ENCODE peak calls at places on chromosomes 12 and 14, in five cellular contexts. One of them, this sample, is unnamed.

GRCh38 chr14:61247935-61248334 is 33.2 kb downstream of the TMEM30B start:
- DNase-seq in CD4-positive, alpha-beta T cell: no peak
- DNase-seq in heart right ventricle: no peak
- DNase-seq in RWPE1: no peak
- DNase-seq in tibial artery: no peak
- DNase-seq in this sample: no peak

GRCh38 chr12:76611533-76611932 is 52.0 kb upstream of the OSBPL8 start:
- DNase-seq in heart right ventricle: no peak
- DNase-seq in tibial artery: no peak
- DNase-seq in RWPE1: peak
- DNase-seq in CD4-positive, alpha-beta T cell: no peak
- DNase-seq in this sample: peak

GRCh38 chr12:57058454-57058853 is 8.5 kb upstream of the MYO1A start:
- DNase-seq in CD4-positive, alpha-beta T cell: no peak
- DNase-seq in RWPE1: no peak
- DNase-seq in heart right ventricle: no peak
- DNase-seq in tibial artery: no peak
- DNase-seq in this sample: no peak

GRCh38 chr12:124599074-124599999 is 31.9 kb upstream of the NCOR2 start:
- DNase-seq in tibial artery: no peak
- DNase-seq in RWPE1: no peak
- DNase-seq in CD4-positive, alpha-beta T cell: no peak
- DNase-seq in heart right ventricle: no peak
- DNase-seq in this sample: peak

GRCh38 chr12:109991586-109991985 is 4.6 kb downstream of the GIT2 start:
- DNase-seq in CD4-positive, alpha-beta T cell: no peak
- DNase-seq in tibial artery: no peak
- DNase-seq in heart right ventricle: no peak
- DNase-seq in RWPE1: no peak
- DNase-seq in this sample: no peak

GRCh38 chr12:116384629-116385485 is 107.4 kb upstream of the MED13L start:
- DNase-seq in heart right ventricle: no peak
- DNase-seq in tibial artery: no peak
- DNase-seq in CD4-positive, alpha-beta T cell: no peak
- DNase-seq in RWPE1: no peak
- DNase-seq in this sample: no peak

GRCh38 chr12:103392722-103393121 is 103.0 kb downstream of the C12orf42 start:
- DNase-seq in CD4-positive, alpha-beta T cell: no peak
- DNase-seq in RWPE1: no peak
- DNase-seq in tibial artery: no peak
- DNase-seq in heart right ventricle: no peak
- DNase-seq in this sample: no peak

GRCh38 chr12:22740656-22741350 is 115.8 kb downstream of the ETNK1 start:
- DNase-seq in CD4-positive, alpha-beta T cell: no peak
- DNase-seq in tibial artery: no peak
- DNase-seq in heart right ventricle: no peak
- DNase-seq in RWPE1: no peak
- DNase-seq in this sample: no peak

GRCh38 chr12:56678852-56679251 is 9.2 kb downstream of the PTGES3 start:
- DNase-seq in tibial artery: no peak
- DNase-seq in CD4-positive, alpha-beta T cell: no peak
- DNase-seq in heart right ventricle: no peak
- DNase-seq in RWPE1: no peak
- DNase-seq in this sample: no peak

GRCh38 chr14:53742226-53742607 is 214.4 kb downstream of the BMP4 start:
- DNase-seq in tibial artery: no peak
- DNase-seq in CD4-positive, alpha-beta T cell: no peak
- DNase-seq in RWPE1: no peak
- DNase-seq in heart right ventricle: no peak
- DNase-seq in this sample: no peak

GRCh38 chr14:91367173-91368171 is 50.1 kb downstream of the CCDC88C start:
- DNase-seq in RWPE1: peak
- DNase-seq in heart right ventricle: peak
- DNase-seq in tibial artery: no peak
- DNase-seq in CD4-positive, alpha-beta T cell: no peak
- DNase-seq in this sample: peak

GRCh38 chr12:32843528-32844095 is 53.0 kb downstream of the PKP2 start:
- DNase-seq in CD4-positive, alpha-beta T cell: no peak
- DNase-seq in tibial artery: no peak
- DNase-seq in RWPE1: no peak
- DNase-seq in heart right ventricle: no peak
- DNase-seq in this sample: peak

GRCh38 chr14:56953884-56954283 is 143.6 kb upstream of the OTX2 start:
- DNase-seq in tibial artery: no peak
- DNase-seq in RWPE1: no peak
- DNase-seq in heart right ventricle: no peak
- DNase-seq in CD4-positive, alpha-beta T cell: no peak
- DNase-seq in this sample: no peak

GRCh38 chr12:117042171-117042809 is 56.9 kb downstream of the TESC start:
- DNase-seq in CD4-positive, alpha-beta T cell: no peak
- DNase-seq in heart right ventricle: peak
- DNase-seq in RWPE1: no peak
- DNase-seq in tibial artery: no peak
- DNase-seq in this sample: no peak

GRCh38 chr12:56574210-56574609 is 52.6 kb downstream of the RBMS2 start:
- DNase-seq in heart right ventricle: no peak
- DNase-seq in RWPE1: no peak
- DNase-seq in CD4-positive, alpha-beta T cell: no peak
- DNase-seq in tibial artery: no peak
- DNase-seq in this sample: peak

GRCh38 chr14:58078471-58078870 is 73.5 kb downstream of the ARMH4 start:
- DNase-seq in heart right ventricle: no peak
- DNase-seq in tibial artery: no peak
- DNase-seq in RWPE1: no peak
- DNase-seq in CD4-positive, alpha-beta T cell: no peak
- DNase-seq in this sample: no peak

GRCh38 chr12:44874981-44875416 is 1.1 kb downstream of the NELL2 start:
- DNase-seq in heart right ventricle: no peak
- DNase-seq in tibial artery: no peak
- DNase-seq in RWPE1: no peak
- DNase-seq in CD4-positive, alpha-beta T cell: no peak
- DNase-seq in this sample: no peak

GRCh38 chr12:106915635-106916026 is 40.1 kb upstream of the TMEM263 start:
- DNase-seq in RWPE1: no peak
- DNase-seq in tibial artery: no peak
- DNase-seq in CD4-positive, alpha-beta T cell: no peak
- DNase-seq in heart right ventricle: no peak
- DNase-seq in this sample: no peak

GRCh38 chr14:67987596-67987995 is 168.0 kb downstream of the RAD51B start:
- DNase-seq in CD4-positive, alpha-beta T cell: no peak
- DNase-seq in RWPE1: no peak
- DNase-seq in heart right ventricle: peak
- DNase-seq in tibial artery: no peak
- DNase-seq in this sample: no peak

GRCh38 chr14:44847910-44848309 is 113.8 kb downstream of the KLHL28 start:
- DNase-seq in RWPE1: no peak
- DNase-seq in CD4-positive, alpha-beta T cell: no peak
- DNase-seq in tibial artery: no peak
- DNase-seq in heart right ventricle: no peak
- DNase-seq in this sample: no peak

GRCh38 chr14:100692859-100693558 is 33.7 kb upstream of the DLK1 start:
- DNase-seq in RWPE1: peak
- DNase-seq in tibial artery: no peak
- DNase-seq in heart right ventricle: no peak
- DNase-seq in CD4-positive, alpha-beta T cell: no peak
- DNase-seq in this sample: peak

GRCh38 chr12:49902399-49903350 is 1.0 kb downstream of the FAIM2 start:
- DNase-seq in RWPE1: no peak
- DNase-seq in tibial artery: no peak
- DNase-seq in heart right ventricle: no peak
- DNase-seq in CD4-positive, alpha-beta T cell: no peak
- DNase-seq in this sample: no peak

GRCh38 chr12:132338781-132339180 is 9.4 kb upstream of the GALNT9 start:
- DNase-seq in CD4-positive, alpha-beta T cell: no peak
- DNase-seq in RWPE1: no peak
- DNase-seq in tibial artery: no peak
- DNase-seq in heart right ventricle: no peak
- DNase-seq in this sample: no peak

GRCh38 chr12:6745751-6746525 is 7.0 kb downstream of the MLF2 start:
- DNase-seq in heart right ventricle: no peak
- DNase-seq in RWPE1: peak
- DNase-seq in CD4-positive, alpha-beta T cell: no peak
- DNase-seq in tibial artery: no peak
- DNase-seq in this sample: peak

GRCh38 chr14:59630281-59630963 is 53.8 kb upstream of the CCDC175 start:
- DNase-seq in RWPE1: peak
- DNase-seq in CD4-positive, alpha-beta T cell: no peak
- DNase-seq in heart right ventricle: no peak
- DNase-seq in tibial artery: no peak
- DNase-seq in this sample: no peak

GRCh38 chr12:94165670-94166069 is 17.3 kb downstream of the PLXNC1 start:
- DNase-seq in heart right ventricle: no peak
- DNase-seq in RWPE1: no peak
- DNase-seq in tibial artery: no peak
- DNase-seq in CD4-positive, alpha-beta T cell: no peak
- DNase-seq in this sample: no peak

GRCh38 chr12:80553316-80553715 is 109.3 kb downstream of the PTPRQ start:
- DNase-seq in tibial artery: no peak
- DNase-seq in heart right ventricle: no peak
- DNase-seq in CD4-positive, alpha-beta T cell: no peak
- DNase-seq in RWPE1: peak
- DNase-seq in this sample: peak

GRCh38 chr12:131913666-131914065 is 15.4 kb upstream of the PUS1 start:
- DNase-seq in tibial artery: no peak
- DNase-seq in heart right ventricle: no peak
- DNase-seq in CD4-positive, alpha-beta T cell: no peak
- DNase-seq in RWPE1: no peak
- DNase-seq in this sample: no peak

GRCh38 chr14:69107407-69108003 is 45.4 kb downstream of the DCAF5 start:
- DNase-seq in CD4-positive, alpha-beta T cell: peak
- DNase-seq in RWPE1: peak
- DNase-seq in heart right ventricle: peak
- DNase-seq in tibial artery: no peak
- DNase-seq in this sample: peak

GRCh38 chr12:171276-171675 is 42.7 kb downstream of the SLC6A12 start:
- DNase-seq in heart right ventricle: no peak
- DNase-seq in tibial artery: no peak
- DNase-seq in CD4-positive, alpha-beta T cell: no peak
- DNase-seq in RWPE1: no peak
- DNase-seq in this sample: no peak

GRCh38 chr12:168201-168600 is 45.8 kb downstream of the SLC6A12 start:
- DNase-seq in tibial artery: no peak
- DNase-seq in CD4-positive, alpha-beta T cell: no peak
- DNase-seq in heart right ventricle: no peak
- DNase-seq in RWPE1: no peak
- DNase-seq in this sample: no peak

GRCh38 chr12:168763-169525 is 45.0 kb downstream of the SLC6A12 start:
- DNase-seq in RWPE1: no peak
- DNase-seq in tibial artery: no peak
- DNase-seq in heart right ventricle: no peak
- DNase-seq in CD4-positive, alpha-beta T cell: no peak
- DNase-seq in this sample: no peak

GRCh38 chr12:170361-171225 is 43.4 kb downstream of the SLC6A12 start:
- DNase-seq in tibial artery: no peak
- DNase-seq in CD4-positive, alpha-beta T cell: no peak
- DNase-seq in RWPE1: no peak
- DNase-seq in heart right ventricle: no peak
- DNase-seq in this sample: no peak

GRCh38 chr12:169528-170360 is 44.2 kb downstream of the SLC6A12 start:
- DNase-seq in CD4-positive, alpha-beta T cell: no peak
- DNase-seq in heart right ventricle: no peak
- DNase-seq in RWPE1: no peak
- DNase-seq in tibial artery: no peak
- DNase-seq in this sample: no peak
- TF ChIP-seq CTCF in CD4-positive, alpha-beta T cell: no peak
- TF ChIP-seq CTCF in heart right ventricle: no peak
- TF ChIP-seq CTCF in RWPE1: no peak
- TF ChIP-seq CTCF in tibial artery: no peak
- TF ChIP-seq CTCF in this sample: peak

DNA sequence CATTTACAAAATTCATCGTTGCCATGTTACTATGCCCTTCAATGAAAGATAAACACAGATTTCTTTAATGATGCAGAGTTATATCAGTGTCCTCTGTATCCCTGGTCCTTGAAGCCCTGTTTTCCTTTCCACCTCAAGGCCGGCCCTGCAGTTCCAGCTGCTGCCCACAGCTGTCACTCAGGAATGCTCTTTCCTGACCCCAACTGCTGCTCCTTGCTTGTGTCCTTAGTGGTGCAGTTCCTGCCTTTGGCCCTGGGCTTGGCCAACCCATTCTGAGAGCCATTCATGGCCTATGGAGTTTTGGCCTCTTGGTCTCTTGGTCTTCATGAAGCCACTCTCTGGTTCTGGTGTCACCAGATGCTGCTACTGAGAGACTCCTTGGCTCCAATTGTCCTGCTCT is 93.1 kb downstream of the GAS2L3 start:
- DNase-seq in heart right ventricle: no peak
- DNase-seq in CD4-positive, alpha-beta T cell: no peak
- DNase-seq in RWPE1: no peak
- DNase-seq in tibial artery: no peak
- DNase-seq in this sample: no peak
- TF ChIP-seq CTCF in heart right ventricle: no peak
- TF ChIP-seq CTCF in CD4-positive, alpha-beta T cell: no peak
- TF ChIP-seq CTCF in RWPE1: no peak
- TF ChIP-seq CTCF in tibial artery: no peak
- TF ChIP-seq CTCF in this sample: no peak

DNA sequence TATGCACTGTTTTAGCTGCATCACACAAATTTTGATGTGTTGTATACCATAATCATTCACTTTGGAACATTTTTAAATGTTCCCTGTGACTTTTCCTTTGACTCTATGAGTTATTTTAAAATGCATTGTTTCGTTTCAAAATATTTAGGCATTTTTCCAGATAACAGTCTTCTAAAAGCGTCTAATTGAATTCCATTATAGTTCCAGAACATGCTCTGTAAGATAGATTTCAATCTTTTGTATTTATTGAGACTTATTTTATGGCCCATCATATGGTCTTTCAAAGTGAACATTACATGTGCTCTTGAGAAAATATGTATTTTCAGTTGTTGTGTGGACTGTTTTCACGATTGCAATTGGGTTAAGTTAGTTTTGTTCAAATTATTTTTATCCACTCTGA is 98.7 kb upstream of the ARHGAP5 start:
- DNase-seq in CD4-positive, alpha-beta T cell: no peak
- DNase-seq in tibial artery: no peak
- DNase-seq in RWPE1: no peak
- DNase-seq in heart right ventricle: no peak
- DNase-seq in this sample: no peak
- TF ChIP-seq CTCF in CD4-positive, alpha-beta T cell: no peak
- TF ChIP-seq CTCF in tibial artery: no peak
- TF ChIP-seq CTCF in RWPE1: no peak
- TF ChIP-seq CTCF in heart right ventricle: no peak
- TF ChIP-seq CTCF in this sample: no peak

GRCh38 chr12:97312570-97313135 is 150.0 kb upstream of the RMST start:
- DNase-seq in RWPE1: no peak
- DNase-seq in heart right ventricle: no peak
- DNase-seq in tibial artery: no peak
- DNase-seq in CD4-positive, alpha-beta T cell: no peak
- DNase-seq in this sample: no peak
- TF ChIP-seq CTCF in RWPE1: no peak
- TF ChIP-seq CTCF in heart right ventricle: no peak
- TF ChIP-seq CTCF in tibial artery: no peak
- TF ChIP-seq CTCF in CD4-positive, alpha-beta T cell: no peak
- TF ChIP-seq CTCF in this sample: no peak

DNA sequence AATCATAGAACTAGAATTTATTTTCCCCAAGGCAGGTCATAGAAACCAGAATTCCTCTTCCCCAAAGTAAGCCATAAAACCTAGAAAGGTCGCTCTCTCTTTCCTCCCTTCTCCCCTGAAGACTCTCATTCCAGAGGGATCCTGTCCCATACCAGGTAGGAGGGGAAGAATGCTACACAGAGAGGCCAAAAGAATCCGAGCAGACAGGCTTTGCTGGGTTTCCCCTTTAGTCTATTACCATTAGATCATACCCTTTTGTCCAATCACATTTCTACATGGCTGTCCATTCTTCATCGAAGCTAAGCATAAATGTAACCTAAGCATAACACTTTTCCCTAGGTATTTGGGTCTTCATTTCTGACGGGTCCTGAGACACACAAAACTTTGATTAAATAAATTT is 204.5 kb downstream of the SPTSSA start:
- DNase-seq in tibial artery: no peak
- DNase-seq in CD4-positive, alpha-beta T cell: no peak
- DNase-seq in RWPE1: no peak
- DNase-seq in heart right ventricle: no peak
- DNase-seq in this sample: no peak
- TF ChIP-seq CTCF in tibial artery: no peak
- TF ChIP-seq CTCF in CD4-positive, alpha-beta T cell: no peak
- TF ChIP-seq CTCF in RWPE1: no peak
- TF ChIP-seq CTCF in heart right ventricle: no peak
- TF ChIP-seq CTCF in this sample: no peak

This sample was measured in MCF 10A.